ENCODE peak calls at places on chromosomes 13 and 19, in four cellular contexts. C, Y, L and F are unnamed samples.

GRCh38 chr13:26062853-26063444 is 11.1 kb upstream of the SHISA2 start:
- DNase-seq in C (peak; percentile 26), Y (peak; percentile 15), L (peak; percentile 63), F (no peak)

GRCh38 chr13:80884031-80884785 is 543.3 kb upstream of the SPRY2 start:
- DNase-seq in C (no peak), Y (no peak), L (no peak), F (no peak)

GRCh38 chr13:74651121-74651520 is 516.9 kb upstream of the KLF12 start:
- DNase-seq in C (no peak), Y (no peak), L (no peak), F (no peak)

GRCh38 chr13:112068531-112069062 is 1.6 kb downstream of the SOX1 start:
- DNase-seq in C (no peak), Y (no peak), L (no peak), F (peak; percentile 77)

GRCh38 chr19:36031308-36031707 is 1.4 kb downstream of the CLIP3 start:
- DNase-seq in C (no peak), Y (no peak), L (no peak), F (no peak)

GRCh38 chr13:37835392-37835791 is 34.2 kb downstream of the TRPC4 start:
- DNase-seq in C (no peak), Y (no peak), L (no peak), F (no peak)

GRCh38 chr13:110277357-110277950 is 29.5 kb downstream of the COL4A1 start:
- DNase-seq in C (no peak), Y (no peak), L (no peak), F (no peak)

GRCh38 chr13:46803586-46803985 is 6.6 kb upstream of the ESD start:
- DNase-seq in C (no peak), Y (no peak), L (peak; percentile 56), F (no peak)

GRCh38 chr13:51396352-51396751 is 56.5 kb downstream of the INTS6 start:
- DNase-seq in C (no peak), Y (no peak), L (no peak), F (no peak)

GRCh38 chr13:68176486-68176885 is 946.4 kb upstream of the PCDH9 start:
- DNase-seq in C (no peak), Y (no peak), L (peak; percentile 77), F (no peak)

GRCh38 chr19:40150170-40150569 is 41.1 kb upstream of the MAP3K10 start:
- DNase-seq in C (no peak), Y (no peak), L (no peak), F (no peak)

GRCh38 chr13:22800726-22801401 is 379.9 kb upstream of the SGCG start:
- DNase-seq in C (no peak), Y (peak; percentile 21), L (no peak), F (peak; percentile 39)

GRCh38 chr13:21542563-21542962 is 61.4 kb downstream of the MICU2 start:
- DNase-seq in C (no peak), Y (no peak), L (no peak), F (no peak)

GRCh38 chr19:34664870-34665269 is 12.1 kb downstream of the SCGB2B2 start:
- DNase-seq in C (no peak), Y (no peak), L (no peak), F (no peak)

GRCh38 chr19:38838208-38838985 is 6.8 kb upstream of the ECH1 start:
- DNase-seq in C (peak; percentile 80), Y (no peak), L (no peak), F (peak; percentile 41)

GRCh38 chr13:88176231-88176630 is 505.1 kb downstream of the SLITRK5 start:
- DNase-seq in C (no peak), Y (no peak), L (no peak), F (no peak)

GRCh38 chr13:69109891-69110525 is 997.6 kb upstream of the ATXN8OS start:
- DNase-seq in C (no peak), Y (no peak), L (no peak), F (no peak)

GRCh38 chr13:77827350-77827749 is 91.3 kb downstream of the EDNRB start:
- DNase-seq in C (no peak), Y (no peak), L (no peak), F (no peak)